ENCODE peak calls at places on chromosomes 12 and 14, in nine cellular contexts. T is cardiac muscle cell; Z is cardiac fibroblast; X is uterus; J is CD8-positive, alpha-beta T cell; P is choroid plexus epithelial cell; E is HepG2; U is kidney; S is Panc1. N is an unnamed sample.

GRCh38 chr12:113889076-113889475 is 77.0 kb downstream of the RBM19 start:
- DNase-seq in T (peak), Z (peak), X (no peak), J (no peak), P (peak), E (peak), U (no peak), S (no peak), N (no peak)

GRCh38 chr12:42299392-42300308 is 26.2 kb downstream of the ZCRB1 start:
- DNase-seq in T (peak), Z (peak), X (no peak), J (no peak), P (peak), E (no peak), U (no peak), S (no peak), N (peak)

GRCh38 chr14:92323031-92323915 is at the start of gene SLC24A4:
- DNase-seq in T (peak), Z (peak), X (no peak), J (no peak), P (peak), E (no peak), U (no peak), S (no peak), N (no peak)

GRCh38 chr12:41919025-41919424 is 225.6 kb downstream of the GXYLT1 start:
- DNase-seq in T (no peak), Z (no peak), X (no peak), J (no peak), P (no peak), E (no peak), U (no peak), S (no peak), N (no peak)

GRCh38 chr12:24121911-24122310 is 172.4 kb upstream of the SOX5 start:
- DNase-seq in T (no peak), Z (no peak), X (no peak), J (no peak), P (peak), E (peak), U (no peak), S (no peak), N (no peak)

GRCh38 chr12:113222730-113223531 is 1.7 kb downstream of the TPCN1 start:
- DNase-seq in T (peak), Z (peak), X (peak), J (no peak), P (peak), E (peak), U (peak), S (no peak), N (no peak)

GRCh38 chr12:21849878-21850277 is 75.4 kb upstream of the KCNJ8 start:
- DNase-seq in T (no peak), Z (no peak), X (no peak), J (no peak), P (no peak), E (no peak), U (no peak), S (no peak), N (no peak)

GRCh38 chr14:90191585-90191984 is 64.8 kb upstream of the PSMC1 start:
- DNase-seq in T (no peak), Z (no peak), X (no peak), J (no peak), P (no peak), E (no peak), U (no peak), S (no peak), N (no peak)

GRCh38 chr12:89451876-89452275 is 72.7 kb downstream of the GALNT4 start:
- DNase-seq in T (peak), Z (peak), X (peak), J (no peak), P (peak), E (no peak), U (peak), S (no peak), N (no peak)

GRCh38 chr12:9813821-9814798 is 13.2 kb upstream of the KLRF1 start:
- DNase-seq in T (peak), Z (peak), X (peak), J (peak), P (peak), E (peak), U (peak), S (no peak), N (no peak)

GRCh38 chr12:10722905-10723866 is at the start of gene YBX3:
- DNase-seq in T (peak), Z (peak), X (peak), J (peak), P (peak), E (peak), U (peak), S (no peak), N (no peak)

GRCh38 chr12:103930787-103931536 is 752 bp downstream of the HSP90B1 start:
- DNase-seq in T (peak), Z (peak), X (peak), J (peak), P (peak), E (peak), U (peak), S (no peak), N (peak)

GRCh38 chr12:85835810-85836715 is at the start of gene RASSF9:
- DNase-seq in T (peak), Z (peak), X (peak), J (no peak), P (peak), E (peak), U (peak), S (no peak), N (no peak)

GRCh38 chr12:88361493-88361892 is 218.8 kb downstream of the KITLG start:
- DNase-seq in T (no peak), Z (peak), X (no peak), J (no peak), P (peak), E (no peak), U (no peak), S (no peak), N (no peak)

GRCh38 chr14:76083796-76084195 is 67.9 kb upstream of the GPATCH2L start:
- DNase-seq in T (no peak), Z (no peak), X (no peak), J (no peak), P (no peak), E (no peak), U (no peak), S (no peak), N (no peak)

GRCh38 chr14:101961746-101962502 is 2.4 kb upstream of the DYNC1H1 start:
- DNase-seq in T (no peak), Z (no peak), X (no peak), J (no peak), P (no peak), E (no peak), U (peak), S (no peak), N (no peak)

GRCh38 chr12:28164644-28165313 is 25.5 kb upstream of the CCDC91 start:
- DNase-seq in T (no peak), Z (no peak), X (no peak), J (no peak), P (peak), E (peak), U (no peak), S (no peak), N (no peak)

GRCh38 chr12:121723200-121723599 is 10.6 kb downstream of the TMEM120B start:
- DNase-seq in T (no peak), Z (no peak), X (no peak), J (no peak), P (no peak), E (no peak), U (no peak), S (no peak), N (no peak)

GRCh38 chr12:122021822-122022392 is at the start of gene BCL7A:
- DNase-seq in T (peak), Z (peak), X (peak), J (peak), P (peak), E (peak), U (peak), S (no peak), N (no peak)

GRCh38 chr14:53955234-53955556 is 1.4 kb downstream of the BMP4 start:
- DNase-seq in T (no peak), Z (no peak), X (no peak), J (no peak), P (no peak), E (no peak), U (no peak), S (no peak), N (no peak)

GRCh38 chr14:102218688-102219087 is 79.0 kb downstream of the WDR20 start:
- DNase-seq in T (no peak), Z (no peak), X (no peak), J (no peak), P (no peak), E (no peak), U (peak), S (no peak), N (no peak)

GRCh38 chr14:50532502-50533313 is at the start of gene MAP4K5:
- DNase-seq in T (peak), Z (peak), X (peak), J (peak), P (peak), E (peak), U (peak), S (no peak), N (peak)

GRCh38 chr14:61838661-61839060 is 76.4 kb downstream of the SNAPC1 start:
- DNase-seq in T (peak), Z (peak), X (no peak), J (no peak), P (peak), E (no peak), U (no peak), S (no peak), N (no peak)

GRCh38 chr12:53560386-53560785 is 53.1 kb upstream of the NPFF start:
- DNase-seq in T (peak), Z (peak), X (no peak), J (no peak), P (peak), E (no peak), U (no peak), S (no peak), N (no peak)

GRCh38 chr14:64671591-64671990 is 32.6 kb upstream of the PLEKHG3 start:
- DNase-seq in T (peak), Z (peak), X (no peak), J (no peak), P (peak), E (peak), U (no peak), S (peak), N (no peak)

GRCh38 chr12:19572920-19573558 is 133.7 kb downstream of the AEBP2 start:
- DNase-seq in T (peak), Z (peak), X (no peak), J (no peak), P (peak), E (peak), U (no peak), S (peak), N (no peak)

GRCh38 chr14:56004807-56005579 is 113.2 kb upstream of the PELI2 start:
- DNase-seq in T (peak), Z (peak), X (peak), J (no peak), P (peak), E (no peak), U (no peak), S (no peak), N (peak)

GRCh38 chr12:93127582-93128331 is 198.7 kb upstream of the EEA1 start:
- DNase-seq in T (peak), Z (peak), X (peak), J (no peak), P (peak), E (peak), U (peak), S (no peak), N (no peak)

GRCh38 chr14:47389520-47389919 is 285.9 kb downstream of the MDGA2 start:
- DNase-seq in T (no peak), Z (no peak), X (no peak), J (no peak), P (peak), E (no peak), U (no peak), S (no peak), N (no peak)

GRCh38 chr12:47829584-47829983 is 9.9 kb upstream of the HDAC7 start:
- DNase-seq in T (no peak), Z (no peak), X (no peak), J (no peak), P (no peak), E (no peak), U (no peak), S (no peak), N (no peak)

GRCh38 chr14:53954551-53955233 is 1.9 kb downstream of the BMP4 start:
- DNase-seq in T (peak), Z (peak), X (peak), J (no peak), P (peak), E (no peak), U (peak), S (no peak), N (no peak)

GRCh38 chr12:90854136-90854689 is 100.8 kb downstream of the CCER1 start:
- DNase-seq in T (peak), Z (peak), X (no peak), J (no peak), P (peak), E (peak), U (no peak), S (no peak), N (no peak)

GRCh38 chr12:102876883-102877282 is 40.2 kb downstream of the PAH start:
- DNase-seq in T (no peak), Z (no peak), X (no peak), J (no peak), P (no peak), E (no peak), U (no peak), S (no peak), N (no peak)

GRCh38 chr12:111424793-111425251 is 19.1 kb downstream of the SH2B3 start:
- DNase-seq in T (no peak), Z (no peak), X (no peak), J (no peak), P (no peak), E (no peak), U (peak), S (no peak), N (no peak)

GRCh38 chr12:53268009-53268636 is at the start of gene ESPL1:
- DNase-seq in T (peak), Z (peak), X (peak), J (peak), P (peak), E (peak), U (peak), S (no peak), N (peak)

GRCh38 chr12:67747869-67748760 is 99.6 kb downstream of the DYRK2 start:
- DNase-seq in T (peak), Z (peak), X (no peak), J (no peak), P (peak), E (peak), U (no peak), S (no peak), N (no peak)

GRCh38 chr12:69583203-69583602 is 2.1 kb upstream of the CCT2 start:
- DNase-seq in T (no peak), Z (no peak), X (no peak), J (no peak), P (no peak), E (peak), U (no peak), S (no peak), N (no peak)

GRCh38 chr14:96748371-96748770 is 48.8 kb upstream of the VRK1 start:
- DNase-seq in T (no peak), Z (no peak), X (no peak), J (no peak), P (no peak), E (no peak), U (no peak), S (no peak), N (no peak)

GRCh38 chr12:61524851-61525250 is 735.4 kb upstream of the USP15 start:
- DNase-seq in T (no peak), Z (no peak), X (no peak), J (no peak), P (no peak), E (no peak), U (no peak), S (no peak), N (no peak)

DNA sequence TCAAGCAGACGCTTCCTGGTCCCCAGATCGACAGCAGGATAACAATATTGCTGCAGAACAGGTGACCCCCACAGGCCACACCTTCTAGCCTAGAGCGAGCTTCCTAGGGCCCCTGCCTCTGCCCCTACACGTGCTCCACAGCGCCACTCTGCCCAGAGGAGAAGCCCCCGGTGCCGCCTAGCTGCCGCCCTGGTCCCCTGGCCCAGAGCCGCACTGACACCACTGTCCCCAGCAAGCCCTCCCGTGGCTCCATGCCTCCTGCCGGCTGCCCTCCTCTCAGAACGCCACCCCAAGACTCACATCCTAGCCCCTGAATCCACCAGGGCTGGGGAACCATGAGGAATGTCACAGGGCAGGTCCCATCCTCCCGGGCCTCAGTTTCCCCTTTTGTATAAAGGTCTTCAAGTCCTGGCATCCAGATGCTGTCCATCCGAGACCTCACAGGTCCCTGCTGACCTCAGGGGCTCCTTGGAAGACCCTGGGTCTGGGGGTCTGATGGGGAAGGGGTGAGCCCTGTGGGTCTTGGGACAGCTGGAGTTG is 31.0 kb downstream of the JAG2 start:
- DNase-seq in T (no peak), Z (no peak), X (no peak), J (no peak), P (no peak), E (no peak), U (no peak), S (no peak), N (no peak)
- TF ChIP-seq CTCF in T (no peak), Z (no peak), X (no peak), J (no peak), P (no peak), E (peak), U (no peak), S (no peak), N (no peak)

GRCh38 chr14:34688470-34689206 is 25.8 kb downstream of the CFL2 start:
- DNase-seq in T (no peak), Z (no peak), X (no peak), J (no peak), P (no peak), E (no peak), U (no peak), S (no peak), N (no peak)

GRCh38 chr14:34692348-34692747 is 22.0 kb downstream of the CFL2 start:
- DNase-seq in T (no peak), Z (no peak), X (no peak), J (no peak), P (no peak), E (no peak), U (no peak), S (no peak), N (no peak)

GRCh38 chr14:34691173-34691572 is 23.2 kb downstream of the CFL2 start:
- DNase-seq in T (no peak), Z (no peak), X (no peak), J (no peak), P (no peak), E (no peak), U (no peak), S (no peak), N (no peak)

GRCh38 chr14:34692898-34693227 is 21.5 kb downstream of the CFL2 start:
- DNase-seq in T (no peak), Z (no peak), X (no peak), J (no peak), P (no peak), E (no peak), U (no peak), S (no peak), N (no peak)

GRCh38 chr14:34693228-34693939 is 21.0 kb downstream of the CFL2 start:
- DNase-seq in T (peak), Z (peak), X (peak), J (no peak), P (peak), E (peak), U (no peak), S (no peak), N (no peak)
- H3K4me3 ChIP-seq in T (no peak), Z (no peak), X (peak), J (no peak), P (peak), E (peak), U (peak), S (peak), N (no peak)

GRCh38 chr14:79584679-79585078 is 626.6 kb downstream of the DIO2 start:
- DNase-seq in T (peak), Z (peak), X (no peak), J (no peak), P (peak), E (no peak), U (no peak), S (no peak), N (no peak)
- TF ChIP-seq CTCF in T (peak), Z (peak), X (no peak), J (no peak), P (peak), E (no peak), U (no peak), S (no peak), N (no peak)

GRCh38 chr14:36647417-36647826 is 14.2 kb upstream of the PAX9 start:
- DNase-seq in T (no peak), Z (no peak), X (no peak), J (no peak), P (no peak), E (no peak), U (peak), S (no peak), N (no peak)

GRCh38 chr14:36652542-36653201 is 9.0 kb upstream of the PAX9 start:
- DNase-seq in T (no peak), Z (no peak), X (no peak), J (no peak), P (no peak), E (no peak), U (no peak), S (no peak), N (no peak)

GRCh38 chr14:36646664-36647416 is 14.8 kb upstream of the PAX9 start:
- DNase-seq in T (no peak), Z (no peak), X (no peak), J (no peak), P (no peak), E (no peak), U (peak), S (no peak), N (no peak)

GRCh38 chr14:36649872-36650650 is 11.6 kb upstream of the PAX9 start:
- DNase-seq in T (no peak), Z (no peak), X (no peak), J (no peak), P (no peak), E (no peak), U (no peak), S (no peak), N (no peak)

GRCh38 chr14:36647827-36648753 is 13.6 kb upstream of the PAX9 start:
- DNase-seq in T (peak), Z (peak), X (no peak), J (no peak), P (peak), E (peak), U (peak), S (no peak), N (no peak)
- H3K4me3 ChIP-seq in T (peak), Z (no peak), X (no peak), J (no peak), P (peak), E (peak), U (peak), S (peak), N (no peak)

DNA sequence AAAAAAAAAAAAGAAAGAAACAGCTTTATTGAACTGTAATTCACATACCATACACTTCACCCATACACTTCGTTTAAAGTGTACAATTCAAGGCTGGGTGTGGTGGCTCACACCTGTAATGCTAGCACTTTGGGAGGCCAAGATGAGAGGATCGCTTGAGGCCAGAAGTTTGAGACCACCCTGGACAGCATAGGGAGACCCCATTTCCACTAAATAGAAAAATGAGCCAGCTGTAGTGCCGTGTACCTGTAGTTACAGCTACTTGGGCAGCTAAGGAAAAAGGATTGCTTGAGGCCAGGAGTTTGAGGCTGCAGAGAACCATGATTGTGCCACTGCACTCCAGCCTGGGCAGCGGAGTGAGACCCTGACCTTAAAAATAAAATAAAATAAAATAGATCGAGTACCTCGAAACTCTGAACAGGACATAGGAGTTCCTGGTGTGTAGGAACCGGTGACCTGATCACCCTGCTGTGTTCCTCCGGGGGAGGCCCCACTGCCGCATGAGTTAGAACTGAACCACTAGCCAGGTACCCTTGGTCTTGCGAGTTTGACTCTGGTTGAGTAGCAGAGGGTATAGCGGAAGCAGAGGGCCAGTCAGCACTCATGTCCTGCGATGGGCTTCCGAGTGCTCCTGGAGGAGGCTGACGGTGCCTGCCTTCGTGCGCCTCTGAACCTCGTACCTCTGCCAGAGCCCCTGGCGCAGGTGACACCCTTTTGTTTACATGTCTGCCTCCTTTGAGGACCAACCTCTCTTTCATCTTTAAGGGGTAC is 80.0 kb downstream of the B4GALNT3 start:
- DNase-seq in T (no peak), Z (no peak), X (no peak), J (no peak), P (no peak), E (no peak), U (peak), S (no peak), N (no peak)
- TF ChIP-seq CTCF in T (no peak), Z (no peak), X (no peak), J (no peak), P (no peak), E (no peak), U (no peak), S (no peak), N (no peak)